ENCODE peak calls at places on chromosomes 2 and 18, in five cellular contexts. L, C, F, U and M are unnamed samples.

GRCh38 chr2:24065341-24065740 is 10.8 kb downstream of the SF3B6 start:
- DNase-seq in C (no peak), L (no peak), U (no peak), F (no peak), M (no peak)

GRCh38 chr2:73307720-73308119 is 14.4 kb upstream of the EGR4 start:
- DNase-seq in F (no peak), U (no peak), L (no peak), C (no peak), M (no peak)

GRCh38 chr18:24672165-24672950 is 211.9 kb downstream of the HRH4 start:
- DNase-seq in L (no peak), F (no peak), U (no peak), C (peak; percentile 63), M (peak; percentile 21)

GRCh38 chr2:232333361-232334135 is 45.0 kb upstream of the ALPP start:
- DNase-seq in F (no peak), C (peak; percentile 69), L (no peak), U (no peak), M (no peak)

GRCh38 chr2:65134158-65134557 is 4.3 kb upstream of the RAB1A start:
- DNase-seq in C (no peak), F (no peak), U (no peak), L (no peak), M (no peak)

GRCh38 chr18:51191139-51191717 is 6.3 kb downstream of the MEX3C start:
- DNase-seq in L (no peak), F (peak; percentile 27), U (no peak), C (no peak), M (peak; percentile 9)

GRCh38 chr18:74715306-74715705 is 117.6 kb downstream of the ZNF407 start:
- DNase-seq in C (no peak), L (no peak), F (no peak), U (no peak), M (no peak)

GRCh38 chr18:80239830-80240229 is 7.5 kb downstream of the PARD6G start:
- DNase-seq in F (no peak), L (no peak), C (no peak), U (no peak), M (no peak)

GRCh38 chr2:190043441-190043840 is 19.1 kb downstream of the MSTN start:
- DNase-seq in F (peak; percentile 4), L (peak; percentile 57), U (no peak), C (no peak), M (no peak)

GRCh38 chr2:29446852-29447251 is 331.6 kb downstream of the CLIP4 start:
- DNase-seq in F (peak; percentile 7), L (no peak), U (no peak), C (no peak), M (no peak)

GRCh38 chr2:25354116-25354515 is 12.4 kb upstream of the DNMT3A start:
- DNase-seq in C (no peak), U (no peak), F (no peak), L (no peak), M (no peak)

DNA sequence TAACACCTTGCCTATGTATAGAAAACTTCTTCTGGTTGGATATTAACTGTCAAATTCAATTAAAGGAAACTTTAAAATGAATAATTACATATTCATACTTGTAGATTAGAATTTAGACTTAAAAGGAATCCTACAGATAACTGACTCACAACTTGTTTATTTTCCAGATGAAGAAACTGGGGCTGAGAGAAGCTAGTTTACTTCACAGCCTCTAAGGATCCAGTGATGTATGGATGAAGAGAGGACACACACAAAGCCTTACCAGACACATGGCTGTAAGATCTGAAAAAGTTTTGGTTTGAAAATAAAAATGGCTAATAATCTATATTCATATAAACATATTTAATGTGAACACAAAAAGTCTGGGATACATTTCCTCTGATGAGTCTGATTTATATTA is 72.3 kb downstream of the PRELID3A start:
- DNase-seq in C (no peak), F (no peak), U (no peak), L (no peak), M (no peak)
- H3K27ac ChIP-seq in C (no peak overlapping the region), F (no peak overlapping the region), U (no peak overlapping the region), L (no peak overlapping the region), M (no peak overlapping the region)

DNA sequence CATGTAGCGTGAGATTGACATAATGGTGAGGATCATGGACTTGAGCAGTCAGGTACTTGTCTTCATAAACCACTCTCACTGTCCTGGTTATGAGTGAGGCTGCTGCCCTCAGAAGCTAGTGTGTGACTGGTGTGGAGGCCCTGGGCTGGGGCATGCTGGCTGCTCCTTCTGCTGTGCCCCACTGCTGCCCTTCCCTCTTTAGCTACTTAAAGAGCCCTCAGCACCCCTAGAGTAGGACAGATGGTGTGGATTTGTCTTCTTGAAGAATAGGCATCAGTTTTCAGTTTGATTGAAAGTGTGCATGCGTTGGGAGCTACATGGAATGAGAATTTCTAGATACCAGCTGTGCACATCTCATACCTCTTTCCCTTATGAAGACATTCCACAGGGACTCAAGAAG is 15.4 kb downstream of the CPLX4 start:
- DNase-seq in F (no peak), C (no peak), L (no peak), U (no peak), M (no peak)
- H3K27me3 ChIP-seq in F (peaks cover 26% of the 10 kb centered on the region), C (peaks cover 33% of the 10 kb centered on the region), L (peaks cover 51% of the 10 kb centered on the region), U (peaks cover 2% of the 10 kb centered on the region), M (no peaks in the 10 kb centered on the region)

GRCh38 chr2:216192181-216192580 is 83.0 kb downstream of the XRCC5 start:
- DNase-seq in F (no peak), U (no peak), L (no peak), C (no peak), M (no peak)

GRCh38 chr2:216188956-216189355 is 79.8 kb downstream of the XRCC5 start:
- DNase-seq in C (no peak), L (no peak), U (no peak), F (peak; percentile 29), M (no peak)

GRCh38 chr2:216188268-216188850 is 79.2 kb downstream of the XRCC5 start:
- DNase-seq in C (no peak), U (no peak), F (no peak), L (no peak), M (no peak)

GRCh38 chr2:216192931-216193330 is 83.8 kb downstream of the XRCC5 start:
- DNase-seq in F (no peak), C (no peak), U (no peak), L (no peak), M (no peak)

GRCh38 chr2:216189410-216189809 is 80.3 kb downstream of the XRCC5 start:
- DNase-seq in L (no peak), U (no peak), F (peak; percentile 67), C (no peak), M (no peak)
- H3K27ac ChIP-seq in L (no peak overlapping the region), U (no peak overlapping the region), F (no peak overlapping the region), C (peak overlapping the region; percentile 68), M (no peak overlapping the region)

GRCh38 chr2:70690846-70691245 is 77.2 kb downstream of the ADD2 start:
- DNase-seq in U (no peak), C (no peak), L (no peak), F (no peak), M (no peak)
- H3K27me3 ChIP-seq in U (no peaks in the 10 kb centered on the region), C (no peaks in the 10 kb centered on the region), L (no peaks in the 10 kb centered on the region), F (no peaks in the 10 kb centered on the region), M (no peaks in the 10 kb centered on the region)